ENCODE peak calls at places on chromosomes 3 and 15, in five cellular contexts. D, H, C, V and Y are unnamed samples.

GRCh38 chr3:45640724-45641361 is 46.3 kb downstream of the LIMD1 start:
- DNase-seq in C (peak; percentile 44), D (no peak), H (no peak), V (no peak), Y (no peak)

GRCh38 chr3:128083980-128084674 is 31.9 kb downstream of the SEC61A1 start:
- DNase-seq in V (no peak), H (peak; percentile 43), D (no peak), C (no peak), Y (no peak)

GRCh38 chr15:58438956-58439355 is 7.2 kb downstream of the LIPC start:
- DNase-seq in V (peak; percentile 61), C (peak; percentile 61), D (peak; percentile 52), H (peak; percentile 71), Y (peak; percentile 59)

GRCh38 chr3:185693985-185694675 is 108.0 kb downstream of the SENP2 start:
- DNase-seq in D (no peak), V (no peak), C (peak; percentile 30), H (peak; percentile 68), Y (no peak)

GRCh38 chr3:59424268-59425010 is 374.6 kb upstream of the CFAP20DC start:
- DNase-seq in D (no peak), C (peak; percentile 66), H (peak; percentile 76), V (peak; percentile 23), Y (no peak)

GRCh38 chr15:35624881-35625280 is 78.9 kb upstream of the DPH6 start:
- DNase-seq in C (no peak), D (no peak), V (no peak), H (peak; percentile 94), Y (no peak)

GRCh38 chr15:40088929-40089755 is 19.5 kb downstream of the BMF start:
- DNase-seq in H (peak; percentile 29), D (no peak), C (no peak), V (no peak), Y (peak; percentile 91)

GRCh38 chr15:68082735-68083134 is 28.6 kb downstream of the PIAS1 start:
- DNase-seq in D (no peak), V (no peak), H (no peak), C (no peak), Y (no peak)

GRCh38 chr3:55185380-55185779 is 257.5 kb upstream of the LRTM1 start:
- DNase-seq in H (no peak), C (no peak), V (no peak), D (no peak), Y (no peak)

GRCh38 chr3:133413166-133414020 is 13.5 kb downstream of the BFSP2 start:
- DNase-seq in D (peak; percentile 9), C (no peak), V (no peak), H (peak; percentile 34), Y (no peak)

GRCh38 chr15:68305420-68305871 is 27.9 kb downstream of the FEM1B start:
- DNase-seq in H (no peak), C (no peak), D (no peak), V (peak; percentile 6), Y (no peak)

GRCh38 chr15:62549345-62549970 is 384.4 kb upstream of the C2CD4B start:
- DNase-seq in H (peak; percentile 42), C (peak; percentile 48), D (no peak), V (no peak), Y (peak; percentile 50)

GRCh38 chr15:63608989-63609388 is 11.8 kb downstream of the FBXL22 start:
- DNase-seq in V (no peak), H (no peak), D (no peak), C (no peak), Y (no peak)

GRCh38 chr3:143975549-143976152 is 4.0 kb downstream of the DIPK2A start:
- DNase-seq in D (no peak), C (peak; percentile 65), H (peak; percentile 89), V (no peak), Y (peak; percentile 16)

GRCh38 chr15:63133786-63134185 is 12.1 kb downstream of the LACTB start:
- DNase-seq in D (no peak), C (peak; percentile 30), H (peak; percentile 80), V (no peak), Y (no peak)

GRCh38 chr15:39969871-39970270 is 36.0 kb downstream of the EIF2AK4 start:
- DNase-seq in H (peak; percentile 83), C (no peak), D (peak; percentile 41), V (no peak), Y (no peak)